ENCODE peak calls at places on chromosomes 12 and 14, in nine cellular contexts. One of them, this sample, is unnamed.
A peak's percentile ranks its signal among the peaks of the same experiment; 100 is the strongest.

GRCh38 chr14:68878908-68879307 is 86.0 kb upstream of the ZFP36L1 start:
- DNase-seq in tibial artery: no peak
- DNase-seq in upper lobe of right lung: no peak
- DNase-seq in right lobe of liver: no peak
- DNase-seq in mesendoderm: no peak
- DNase-seq in right atrium auricular region: no peak
- DNase-seq in GM23338: no peak
- DNase-seq in adrenal gland: no peak
- DNase-seq in DND-41: no peak
- DNase-seq in this sample: no peak

GRCh38 chr14:89507521-89507920 is 90.5 kb upstream of the FOXN3 start:
- DNase-seq in upper lobe of right lung: no peak
- DNase-seq in adrenal gland: no peak
- DNase-seq in GM23338: no peak
- DNase-seq in right lobe of liver: no peak
- DNase-seq in right atrium auricular region: no peak
- DNase-seq in tibial artery: no peak
- DNase-seq in mesendoderm: no peak
- DNase-seq in DND-41: no peak
- DNase-seq in this sample: no peak

GRCh38 chr14:72812292-72812851 is 81.5 kb downstream of the DPF3 start:
- DNase-seq in adrenal gland: no peak
- DNase-seq in GM23338: peak; percentile 50
- DNase-seq in right lobe of liver: peak; percentile 92
- DNase-seq in tibial artery: peak; percentile 50
- DNase-seq in right atrium auricular region: no peak
- DNase-seq in DND-41: no peak
- DNase-seq in upper lobe of right lung: no peak
- DNase-seq in mesendoderm: peak; percentile 65
- DNase-seq in this sample: no peak

GRCh38 chr12:127260531-127260930 is 1006.4 kb upstream of the TMEM132C start:
- DNase-seq in mesendoderm: no peak
- DNase-seq in GM23338: no peak
- DNase-seq in DND-41: no peak
- DNase-seq in upper lobe of right lung: no peak
- DNase-seq in adrenal gland: no peak
- DNase-seq in right atrium auricular region: no peak
- DNase-seq in tibial artery: no peak
- DNase-seq in right lobe of liver: no peak
- DNase-seq in this sample: no peak

GRCh38 chr14:69693145-69693544 is 73.8 kb upstream of the SRSF5 start:
- DNase-seq in adrenal gland: no peak
- DNase-seq in GM23338: no peak
- DNase-seq in tibial artery: no peak
- DNase-seq in DND-41: no peak
- DNase-seq in right atrium auricular region: no peak
- DNase-seq in upper lobe of right lung: no peak
- DNase-seq in mesendoderm: no peak
- DNase-seq in right lobe of liver: no peak
- DNase-seq in this sample: no peak

GRCh38 chr14:48568688-48569087 is 893.3 kb upstream of the MDGA2 start:
- DNase-seq in tibial artery: no peak
- DNase-seq in right atrium auricular region: no peak
- DNase-seq in mesendoderm: no peak
- DNase-seq in GM23338: no peak
- DNase-seq in upper lobe of right lung: no peak
- DNase-seq in adrenal gland: no peak
- DNase-seq in DND-41: no peak
- DNase-seq in right lobe of liver: no peak
- DNase-seq in this sample: no peak

GRCh38 chr12:22088886-22089285 is 42.9 kb downstream of the CMAS start:
- DNase-seq in right lobe of liver: no peak
- DNase-seq in tibial artery: no peak
- DNase-seq in GM23338: no peak
- DNase-seq in adrenal gland: no peak
- DNase-seq in right atrium auricular region: no peak
- DNase-seq in upper lobe of right lung: no peak
- DNase-seq in mesendoderm: no peak
- DNase-seq in DND-41: no peak
- DNase-seq in this sample: no peak

GRCh38 chr14:102086346-102086971 is 385 bp downstream of the HSP90AA1 start:
- DNase-seq in tibial artery: peak; percentile 45
- DNase-seq in adrenal gland: no peak
- DNase-seq in DND-41: peak; percentile 57
- DNase-seq in right atrium auricular region: no peak
- DNase-seq in upper lobe of right lung: no peak
- DNase-seq in GM23338: peak; percentile 62
- DNase-seq in right lobe of liver: no peak
- DNase-seq in mesendoderm: peak; percentile 48
- DNase-seq in this sample: peak; percentile 51

GRCh38 chr12:50527086-50527726 is 22.4 kb downstream of the DIP2B start:
- DNase-seq in GM23338: no peak
- DNase-seq in DND-41: no peak
- DNase-seq in right atrium auricular region: no peak
- DNase-seq in upper lobe of right lung: no peak
- DNase-seq in right lobe of liver: peak; percentile 72
- DNase-seq in tibial artery: no peak
- DNase-seq in mesendoderm: no peak
- DNase-seq in adrenal gland: no peak
- DNase-seq in this sample: no peak

GRCh38 chr14:68088463-68088862 is 268.9 kb downstream of the RAD51B start:
- DNase-seq in mesendoderm: no peak
- DNase-seq in tibial artery: no peak
- DNase-seq in adrenal gland: no peak
- DNase-seq in GM23338: no peak
- DNase-seq in right lobe of liver: no peak
- DNase-seq in DND-41: peak; percentile 13
- DNase-seq in right atrium auricular region: no peak
- DNase-seq in upper lobe of right lung: no peak
- DNase-seq in this sample: peak; percentile 88

GRCh38 chr12:127619869-127620769 is 646.9 kb upstream of the TMEM132C start:
- DNase-seq in DND-41: no peak
- DNase-seq in GM23338: peak; percentile 20
- DNase-seq in upper lobe of right lung: no peak
- DNase-seq in mesendoderm: peak; percentile 58
- DNase-seq in right atrium auricular region: no peak
- DNase-seq in right lobe of liver: no peak
- DNase-seq in tibial artery: no peak
- DNase-seq in adrenal gland: no peak
- DNase-seq in this sample: no peak

DNA sequence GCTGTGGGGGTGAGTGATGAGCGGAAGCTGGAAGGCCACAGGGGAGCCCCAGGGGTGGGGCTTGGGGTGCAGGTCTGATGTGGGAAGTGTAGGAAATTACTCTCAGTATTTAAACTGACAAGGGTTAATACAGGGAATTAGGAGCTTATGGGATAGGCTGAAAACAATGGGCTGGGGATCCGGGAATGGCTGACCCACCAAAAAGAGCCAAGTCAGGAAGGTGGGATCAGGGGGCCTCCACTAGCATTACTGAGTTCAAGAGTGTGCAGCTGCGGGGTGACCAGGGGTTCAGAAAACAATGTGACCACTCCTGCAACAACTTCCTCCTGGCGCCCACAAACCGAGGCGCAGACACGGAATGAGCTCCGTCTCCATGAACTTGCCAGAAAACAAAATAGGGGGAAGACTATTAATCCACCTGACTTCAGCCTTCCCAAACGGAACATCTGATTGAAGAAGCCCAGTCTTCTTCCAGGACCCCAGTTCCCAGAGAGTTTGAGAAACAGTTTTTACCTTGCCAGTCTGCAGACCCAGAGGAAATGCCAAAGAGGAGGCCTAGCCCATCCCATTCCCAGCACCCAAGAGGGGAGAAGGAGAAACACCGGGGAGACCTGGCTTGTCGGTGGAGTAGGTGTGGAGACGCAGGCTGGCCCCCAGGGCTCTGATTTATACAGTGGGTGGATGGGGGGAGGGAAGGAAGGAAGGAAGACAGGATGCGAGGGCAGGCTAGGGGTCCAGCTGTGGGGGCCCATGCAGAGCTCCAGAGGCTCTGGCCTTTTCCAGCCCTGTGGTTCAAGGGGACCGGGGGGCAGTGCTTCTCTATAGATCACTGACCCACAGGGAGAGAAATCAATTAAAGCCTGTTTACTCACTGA is 16.5 kb upstream of the YY1 start:
- DNase-seq in upper lobe of right lung: no peak
- DNase-seq in DND-41: no peak
- DNase-seq in mesendoderm: no peak
- DNase-seq in GM23338: peak; percentile 38
- DNase-seq in tibial artery: no peak
- DNase-seq in adrenal gland: no peak
- DNase-seq in right lobe of liver: no peak
- DNase-seq in right atrium auricular region: no peak
- DNase-seq in this sample: no peak
- H3K27ac ChIP-seq in upper lobe of right lung: peak overlapping the region; percentile 73
- H3K27ac ChIP-seq in DND-41: peak overlapping the region; percentile 83
- H3K27ac ChIP-seq in mesendoderm: peak overlapping the region; percentile 89
- H3K27ac ChIP-seq in GM23338: peak overlapping the region; percentile 98
- H3K27ac ChIP-seq in tibial artery: no peak overlapping the region
- H3K27ac ChIP-seq in adrenal gland: peak overlapping the region; percentile 49
- H3K27ac ChIP-seq in right lobe of liver: peak overlapping the region; percentile 34
- H3K27ac ChIP-seq in right atrium auricular region: peak overlapping the region; percentile 53
- H3K27ac ChIP-seq in this sample: no peak overlapping the region

GRCh38 chr12:25997401-25997973 is 39.0 kb downstream of the RASSF8 start:
- DNase-seq in right atrium auricular region: no peak
- DNase-seq in upper lobe of right lung: no peak
- DNase-seq in mesendoderm: peak; percentile 96
- DNase-seq in GM23338: peak; percentile 91
- DNase-seq in adrenal gland: no peak
- DNase-seq in DND-41: no peak
- DNase-seq in tibial artery: no peak
- DNase-seq in right lobe of liver: no peak
- DNase-seq in this sample: peak; percentile 24
- H3K4me3 ChIP-seq in right atrium auricular region: no peak overlapping the region
- H3K4me3 ChIP-seq in upper lobe of right lung: no peak overlapping the region
- H3K4me3 ChIP-seq in mesendoderm: no peak overlapping the region
- H3K4me3 ChIP-seq in GM23338: no peak overlapping the region
- H3K4me3 ChIP-seq in adrenal gland: no peak overlapping the region
- H3K4me3 ChIP-seq in DND-41: no peak overlapping the region
- H3K4me3 ChIP-seq in tibial artery: no peak overlapping the region
- H3K4me3 ChIP-seq in right lobe of liver: no peak overlapping the region
- H3K4me3 ChIP-seq in this sample: no peak overlapping the region

GRCh38 chr12:122411537-122411936 is 10.9 kb downstream of the CLIP1 start:
- DNase-seq in upper lobe of right lung: no peak
- DNase-seq in adrenal gland: no peak
- DNase-seq in right lobe of liver: peak; percentile 66
- DNase-seq in right atrium auricular region: no peak
- DNase-seq in DND-41: no peak
- DNase-seq in GM23338: no peak
- DNase-seq in tibial artery: no peak
- DNase-seq in mesendoderm: no peak
- DNase-seq in this sample: no peak

GRCh38 chr12:122407208-122407607 is 15.3 kb downstream of the CLIP1 start:
- DNase-seq in upper lobe of right lung: peak; percentile 2
- DNase-seq in GM23338: no peak
- DNase-seq in DND-41: no peak
- DNase-seq in tibial artery: no peak
- DNase-seq in right lobe of liver: no peak
- DNase-seq in adrenal gland: no peak
- DNase-seq in mesendoderm: no peak
- DNase-seq in right atrium auricular region: no peak
- DNase-seq in this sample: no peak

GRCh38 chr12:122413516-122414404 is 8.7 kb downstream of the CLIP1 start:
- DNase-seq in adrenal gland: no peak
- DNase-seq in GM23338: no peak
- DNase-seq in tibial artery: no peak
- DNase-seq in DND-41: no peak
- DNase-seq in right lobe of liver: no peak
- DNase-seq in mesendoderm: no peak
- DNase-seq in right atrium auricular region: no peak
- DNase-seq in upper lobe of right lung: no peak
- DNase-seq in this sample: no peak

GRCh38 chr12:122412851-122413433 is 9.5 kb downstream of the CLIP1 start:
- DNase-seq in DND-41: no peak
- DNase-seq in right atrium auricular region: no peak
- DNase-seq in mesendoderm: no peak
- DNase-seq in upper lobe of right lung: no peak
- DNase-seq in adrenal gland: no peak
- DNase-seq in GM23338: no peak
- DNase-seq in right lobe of liver: no peak
- DNase-seq in tibial artery: no peak
- DNase-seq in this sample: no peak
- H3K27ac ChIP-seq in DND-41: no peak overlapping the region
- H3K27ac ChIP-seq in right atrium auricular region: peak overlapping the region; percentile 14
- H3K27ac ChIP-seq in mesendoderm: no peak overlapping the region
- H3K27ac ChIP-seq in upper lobe of right lung: peak overlapping the region; percentile 4
- H3K27ac ChIP-seq in adrenal gland: peak overlapping the region; percentile 51
- H3K27ac ChIP-seq in GM23338: no peak overlapping the region
- H3K27ac ChIP-seq in right lobe of liver: peak overlapping the region; percentile 4
- H3K27ac ChIP-seq in tibial artery: peak overlapping the region; percentile 61
- H3K27ac ChIP-seq in this sample: no peak overlapping the region

GRCh38 chr12:67531051-67531450 is 117.5 kb upstream of the DYRK2 start:
- DNase-seq in adrenal gland: no peak
- DNase-seq in right atrium auricular region: no peak
- DNase-seq in DND-41: no peak
- DNase-seq in upper lobe of right lung: no peak
- DNase-seq in GM23338: no peak
- DNase-seq in right lobe of liver: no peak
- DNase-seq in tibial artery: no peak
- DNase-seq in mesendoderm: no peak
- DNase-seq in this sample: no peak
- H3K4me3 ChIP-seq in adrenal gland: no peak overlapping the region
- H3K4me3 ChIP-seq in right atrium auricular region: no peak overlapping the region
- H3K4me3 ChIP-seq in DND-41: no peak overlapping the region
- H3K4me3 ChIP-seq in upper lobe of right lung: no peak overlapping the region
- H3K4me3 ChIP-seq in GM23338: no peak overlapping the region
- H3K4me3 ChIP-seq in right lobe of liver: no peak overlapping the region
- H3K4me3 ChIP-seq in tibial artery: no peak overlapping the region
- H3K4me3 ChIP-seq in mesendoderm: no peak overlapping the region
- H3K4me3 ChIP-seq in this sample: no peak overlapping the region

GRCh38 chr14:93114068-93114710 is 1.5 kb downstream of the ITPK1 start:
- DNase-seq in right lobe of liver: no peak
- DNase-seq in adrenal gland: no peak
- DNase-seq in right atrium auricular region: no peak
- DNase-seq in mesendoderm: peak; percentile 27
- DNase-seq in DND-41: no peak
- DNase-seq in upper lobe of right lung: no peak
- DNase-seq in GM23338: peak; percentile 33
- DNase-seq in tibial artery: no peak
- DNase-seq in this sample: no peak
- H3K27ac ChIP-seq in right lobe of liver: peak overlapping the region; percentile 97
- H3K27ac ChIP-seq in adrenal gland: no peak overlapping the region
- H3K27ac ChIP-seq in right atrium auricular region: peak overlapping the region; percentile 91
- H3K27ac ChIP-seq in mesendoderm: no peak overlapping the region
- H3K27ac ChIP-seq in DND-41: peak overlapping the region; percentile 75
- H3K27ac ChIP-seq in upper lobe of right lung: peak overlapping the region; percentile 72
- H3K27ac ChIP-seq in GM23338: peak overlapping the region; percentile 1
- H3K27ac ChIP-seq in tibial artery: peak overlapping the region; percentile 88
- H3K27ac ChIP-seq in this sample: no peak overlapping the region